ENCODE peak calls at places on chromosome 12, in nine cellular contexts. G is nephron progenitor cell; I is epithelial cell of esophagus; E is GM10248; K is LHCN-M2; Q is upper lobe of right lung; Z is activated T-cell treated with anti-CD3 and anti-CD28 coated beads, Interleukin-2, amount 50 U/mL, for 4 hours; W is posterior cingulate gyrus; X is mucosa of descending colon. N is an unnamed sample.

GRCh38 chr12:58933068-58933681 is 12.9 kb upstream of the LRIG3 start:
- DNase-seq in G (no peak), I (no peak), E (no peak), K (no peak), Q (no peak), Z (no peak), W (no peak), X (no peak), N (no peak)

GRCh38 chr12:98820005-98820404 is 174.9 kb downstream of the APAF1 start:
- DNase-seq in G (no peak), I (no peak), E (no peak), K (peak), Q (no peak), Z (no peak), W (no peak), X (no peak), N (no peak)

GRCh38 chr12:93167841-93168492 is 209.8 kb upstream of the NUDT4 start:
- DNase-seq in G (no peak), I (no peak), E (peak), K (no peak), Q (no peak), Z (no peak), W (no peak), X (peak), N (no peak)

GRCh38 chr12:110546339-110546738 is 36.8 kb downstream of the PPTC7 start:
- DNase-seq in G (no peak), I (peak), E (no peak), K (peak), Q (no peak), Z (no peak), W (no peak), X (no peak), N (no peak)

GRCh38 chr12:124727922-124728321 is 135.7 kb downstream of the SCARB1 start:
- DNase-seq in G (no peak), I (no peak), E (no peak), K (no peak), Q (no peak), Z (no peak), W (no peak), X (no peak), N (no peak)

GRCh38 chr12:113019045-113019444 is 37.5 kb upstream of the DTX1 start:
- DNase-seq in G (no peak), I (peak), E (no peak), K (peak), Q (no peak), Z (no peak), W (no peak), X (no peak), N (no peak)

GRCh38 chr12:108594-108993 is 42.0 kb downstream of the IQSEC3 start:
- DNase-seq in G (no peak), I (peak), E (no peak), K (peak), Q (peak), Z (no peak), W (peak), X (peak), N (peak)

GRCh38 chr12:43969882-43970281 is 134.0 kb downstream of the TMEM117 start:
- DNase-seq in G (no peak), I (peak), E (no peak), K (peak), Q (no peak), Z (no peak), W (no peak), X (no peak), N (no peak)

GRCh38 chr12:57813111-57813970 is 5.2 kb downstream of the AVIL start:
- DNase-seq in G (no peak), I (no peak), E (no peak), K (no peak), Q (no peak), Z (no peak), W (peak), X (no peak), N (no peak)

GRCh38 chr12:39503445-39503844 is 60.5 kb upstream of the KIF21A start:
- DNase-seq in G (no peak), I (peak), E (no peak), K (peak), Q (no peak), Z (no peak), W (no peak), X (no peak), N (no peak)

GRCh38 chr12:116919247-116919671 is 8.5 kb downstream of the FBXW8 start:
- DNase-seq in G (no peak), I (no peak), E (no peak), K (no peak), Q (no peak), Z (no peak), W (no peak), X (peak), N (no peak)

GRCh38 chr12:56260380-56260779 is 2.2 kb upstream of the ANKRD52 start:
- DNase-seq in G (no peak), I (no peak), E (no peak), K (no peak), Q (no peak), Z (no peak), W (peak), X (no peak), N (no peak)

GRCh38 chr12:26233620-26234019 is 38.2 kb downstream of the SSPN start:
- DNase-seq in G (no peak), I (no peak), E (no peak), K (peak), Q (no peak), Z (no peak), W (peak), X (no peak), N (no peak)

GRCh38 chr12:32104572-32105355 is 1.9 kb upstream of the BICD1 start:
- DNase-seq in G (no peak), I (no peak), E (no peak), K (no peak), Q (no peak), Z (no peak), W (no peak), X (no peak), N (no peak)

GRCh38 chr12:121107681-121108080 is 25.0 kb upstream of the P2RX7 start:
- DNase-seq in G (no peak), I (no peak), E (no peak), K (no peak), Q (no peak), Z (no peak), W (no peak), X (no peak), N (no peak)

GRCh38 chr12:132717531-132718387 is 7.1 kb downstream of the PGAM5 start:
- DNase-seq in G (no peak), I (no peak), E (no peak), K (no peak), Q (no peak), Z (no peak), W (peak), X (no peak), N (no peak)

GRCh38 chr12:80186727-80187217 is 87.4 kb downstream of the OTOGL start:
- DNase-seq in G (peak), I (peak), E (peak), K (peak), Q (no peak), Z (no peak), W (no peak), X (peak), N (no peak)

GRCh38 chr12:3107071-3107583 is 29.9 kb downstream of the TSPAN9 start:
- DNase-seq in G (peak), I (peak), E (no peak), K (peak), Q (no peak), Z (no peak), W (peak), X (no peak), N (no peak)

GRCh38 chr12:100168562-100168961 is 25.9 kb upstream of the BLTP3B start:
- DNase-seq in G (no peak), I (peak), E (no peak), K (no peak), Q (no peak), Z (no peak), W (no peak), X (no peak), N (no peak)

GRCh38 chr12:123140675-123141614 is 9.9 kb downstream of the PITPNM2 start:
- DNase-seq in G (no peak), I (no peak), E (no peak), K (no peak), Q (no peak), Z (no peak), W (no peak), X (peak), N (no peak)

GRCh38 chr12:14416658-14417057 is 51.2 kb downstream of the ATF7IP start:
- DNase-seq in G (no peak), I (peak), E (no peak), K (peak), Q (no peak), Z (peak), W (peak), X (no peak), N (no peak)

GRCh38 chr12:64883264-64884163 is 59.1 kb downstream of the TBC1D30 start:
- DNase-seq in G (no peak), I (no peak), E (no peak), K (no peak), Q (no peak), Z (no peak), W (no peak), X (no peak), N (no peak)

GRCh38 chr12:54723653-54724256 is 75.6 kb upstream of the DCD start:
- DNase-seq in G (no peak), I (peak), E (no peak), K (peak), Q (no peak), Z (no peak), W (no peak), X (peak), N (no peak)

GRCh38 chr12:124046206-124046740 is 73.3 kb downstream of the ZNF664 start:
- DNase-seq in G (no peak), I (peak), E (no peak), K (no peak), Q (no peak), Z (no peak), W (no peak), X (no peak), N (no peak)

GRCh38 chr12:52918784-52919183 is 13.9 kb upstream of the KRT8 start:
- DNase-seq in G (no peak), I (no peak), E (no peak), K (no peak), Q (no peak), Z (no peak), W (no peak), X (no peak), N (no peak)

GRCh38 chr12:96198970-96199369 is 4.8 kb downstream of the ELK3 start:
- DNase-seq in G (no peak), I (peak), E (no peak), K (peak), Q (no peak), Z (no peak), W (no peak), X (no peak), N (no peak)

GRCh38 chr12:124920353-124920935 is 6.0 kb upstream of the UBC start:
- DNase-seq in G (no peak), I (no peak), E (no peak), K (no peak), Q (no peak), Z (no peak), W (peak), X (no peak), N (no peak)

GRCh38 chr12:38385492-38385864 is 68.9 kb downstream of the ALG10B start:
- DNase-seq in G (no peak), I (peak), E (no peak), K (no peak), Q (no peak), Z (no peak), W (no peak), X (no peak), N (no peak)

GRCh38 chr12:38823743-38824142 is 81.6 kb downstream of the CPNE8 start:
- DNase-seq in G (no peak), I (peak), E (no peak), K (no peak), Q (no peak), Z (no peak), W (no peak), X (no peak), N (no peak)

GRCh38 chr12:120903382-120903817 is 758 bp downstream of the SPPL3 start:
- DNase-seq in G (peak), I (peak), E (peak), K (peak), Q (peak), Z (peak), W (peak), X (peak), N (peak)

GRCh38 chr12:64544796-64545382 is 65.4 kb upstream of the RASSF3 start:
- DNase-seq in G (no peak), I (no peak), E (no peak), K (no peak), Q (no peak), Z (no peak), W (no peak), X (no peak), N (no peak)

GRCh38 chr12:106178582-106178981 is 39.8 kb upstream of the NUAK1 start:
- DNase-seq in G (peak), I (no peak), E (no peak), K (no peak), Q (no peak), Z (no peak), W (no peak), X (no peak), N (no peak)